ENCODE peak calls at places on chromosome 11, in four cellular contexts. One of them, this sample, is unnamed.

GRCh38 chr11:69135420-69136363 is 20.0 kb upstream of the SMIM38 start:
- DNase-seq in COR-L47: no peak
- DNase-seq in HFF-Myc: no peak
- DNase-seq in Calu3: no peak
- DNase-seq in this sample: peak

GRCh38 chr11:13717331-13717730 is 48.9 kb downstream of the FAR1 start:
- DNase-seq in COR-L47: no peak
- DNase-seq in Calu3: no peak
- DNase-seq in HFF-Myc: peak
- DNase-seq in this sample: peak

GRCh38 chr11:76654310-76654851 is 16.2 kb downstream of the LRRC32 start:
- DNase-seq in COR-L47: no peak
- DNase-seq in HFF-Myc: no peak
- DNase-seq in Calu3: no peak
- DNase-seq in this sample: no peak

GRCh38 chr11:46106530-46107407 is 14.5 kb downstream of the PHF21A start:
- DNase-seq in Calu3: no peak
- DNase-seq in HFF-Myc: no peak
- DNase-seq in COR-L47: no peak
- DNase-seq in this sample: no peak

GRCh38 chr11:122293298-122294023 is 177.4 kb upstream of the BLID start:
- DNase-seq in Calu3: no peak
- DNase-seq in HFF-Myc: no peak
- DNase-seq in COR-L47: no peak
- DNase-seq in this sample: no peak

GRCh38 chr11:1087279-1087960 is 12.7 kb downstream of the MUC2 start:
- DNase-seq in Calu3: no peak
- DNase-seq in COR-L47: no peak
- DNase-seq in HFF-Myc: no peak
- DNase-seq in this sample: no peak

GRCh38 chr11:1039481-1040427 is 3.2 kb upstream of the MUC6 start:
- DNase-seq in COR-L47: no peak
- DNase-seq in HFF-Myc: no peak
- DNase-seq in Calu3: peak
- DNase-seq in this sample: no peak

GRCh38 chr11:25981998-25982397 is 349.9 kb upstream of the ANO3 start:
- DNase-seq in Calu3: peak
- DNase-seq in HFF-Myc: peak
- DNase-seq in COR-L47: peak
- DNase-seq in this sample: no peak

GRCh38 chr11:115226556-115226955 is 277.7 kb downstream of the CADM1 start:
- DNase-seq in HFF-Myc: peak
- DNase-seq in Calu3: no peak
- DNase-seq in COR-L47: no peak
- DNase-seq in this sample: peak

GRCh38 chr11:33721291-33721840 is 14.9 kb downstream of the CD59 start:
- DNase-seq in HFF-Myc: no peak
- DNase-seq in COR-L47: no peak
- DNase-seq in Calu3: no peak
- DNase-seq in this sample: peak

GRCh38 chr11:45110562-45110961 is 35.9 kb upstream of the PRDM11 start:
- DNase-seq in HFF-Myc: no peak
- DNase-seq in Calu3: peak
- DNase-seq in COR-L47: peak
- DNase-seq in this sample: peak

GRCh38 chr11:98568011-98568410 is 452.7 kb upstream of the CNTN5 start:
- DNase-seq in COR-L47: no peak
- DNase-seq in HFF-Myc: no peak
- DNase-seq in Calu3: no peak
- DNase-seq in this sample: no peak

GRCh38 chr11:58837707-58838388 is 6.7 kb downstream of the GLYATL2 start:
- DNase-seq in Calu3: no peak
- DNase-seq in COR-L47: no peak
- DNase-seq in HFF-Myc: no peak
- DNase-seq in this sample: no peak

GRCh38 chr11:117820071-117820470 is 4.5 kb downstream of the FXYD2 start:
- DNase-seq in COR-L47: peak
- DNase-seq in HFF-Myc: no peak
- DNase-seq in Calu3: no peak
- DNase-seq in this sample: no peak

GRCh38 chr11:6570691-6571427 is 32.6 kb downstream of the RRP8 start:
- DNase-seq in COR-L47: no peak
- DNase-seq in HFF-Myc: no peak
- DNase-seq in Calu3: no peak
- DNase-seq in this sample: no peak

GRCh38 chr11:119794141-119794665 is 65.2 kb upstream of the NECTIN1 start:
- DNase-seq in Calu3: no peak
- DNase-seq in COR-L47: no peak
- DNase-seq in HFF-Myc: no peak
- DNase-seq in this sample: no peak

GRCh38 chr11:45339754-45340519 is 53.8 kb upstream of the SYT13 start:
- DNase-seq in Calu3: peak
- DNase-seq in COR-L47: peak
- DNase-seq in HFF-Myc: peak
- DNase-seq in this sample: peak

GRCh38 chr11:100776212-100776896 is 89.3 kb downstream of the ARHGAP42 start:
- DNase-seq in COR-L47: no peak
- DNase-seq in HFF-Myc: no peak
- DNase-seq in Calu3: peak
- DNase-seq in this sample: peak

GRCh38 chr11:77127969-77128691 is at the start of gene MYO7A:
- DNase-seq in Calu3: peak
- DNase-seq in COR-L47: peak
- DNase-seq in HFF-Myc: no peak
- DNase-seq in this sample: no peak

GRCh38 chr11:19071255-19071654 is 10.7 kb upstream of the MRGPRX2 start:
- DNase-seq in HFF-Myc: peak
- DNase-seq in Calu3: peak
- DNase-seq in COR-L47: peak
- DNase-seq in this sample: peak